ENCODE peak calls at places on chromosomes 2 and 18, in four cellular contexts. K is astrocyte, Z is IMR-90, A is Peyer's patch. Q is an unnamed sample. For H3K9me3, the result is how much of the 10 kb centered on the place peaks cover.

GRCh38 chr2:237244976-237245646 is 159.4 kb downstream of the COPS8 start:
- DNase-seq in K (peak), Z (peak), A (no peak), Q (no peak)

GRCh38 chr18:48946329-48946835 is 4.4 kb downstream of the SMAD7 start:
- DNase-seq in K (peak), Z (peak), A (no peak), Q (no peak)

GRCh38 chr2:198325359-198325758 is 521.0 kb downstream of the PLCL1 start:
- DNase-seq in K (no peak), Z (no peak), A (no peak), Q (no peak)

GRCh38 chr2:100606740-100607343 is 44.0 kb downstream of the PDCL3 start:
- DNase-seq in K (peak), Z (peak), A (no peak), Q (no peak)

GRCh38 chr2:26724784-26725515 is 32.4 kb downstream of the KCNK3 start:
- DNase-seq in K (no peak), Z (no peak), A (no peak), Q (no peak)

GRCh38 chr2:160613466-160614153 is 120.0 kb upstream of the RBMS1 start:
- DNase-seq in K (peak), Z (peak), A (no peak), Q (no peak)

GRCh38 chr2:24925815-24926214 is 5.8 kb upstream of the ADCY3 start:
- DNase-seq in K (no peak), Z (no peak), A (no peak), Q (no peak)

GRCh38 chr2:29397743-29398142 is 282.5 kb downstream of the CLIP4 start:
- DNase-seq in K (no peak), Z (no peak), A (no peak), Q (no peak)

GRCh38 chr2:241767464-241768250 is 9.0 kb upstream of the GAL3ST2 start:
- DNase-seq in K (no peak), Z (no peak), A (no peak), Q (no peak)

GRCh38 chr2:127605691-127606277 is 40.2 kb upstream of the GPR17 start:
- DNase-seq in K (no peak), Z (no peak), A (no peak), Q (peak)
- H3K9me3 ChIP-seq in K (under half), Z (under half), A (under half), Q (under half)

GRCh38 chr2:111975053-111975552 is 76.7 kb downstream of the MERTK start:
- DNase-seq in K (peak), Z (peak), A (no peak), Q (no peak)
- H3K27ac ChIP-seq in K (no peak), Z (no peak), A (peak), Q (no peak)

GRCh38 chr2:60976875-60977561 is 40.5 kb upstream of the PEX13 start:
- DNase-seq in K (no peak), Z (no peak), A (no peak), Q (no peak)

GRCh38 chr2:60973705-60974104 is 43.8 kb upstream of the PEX13 start:
- DNase-seq in K (no peak), Z (no peak), A (no peak), Q (no peak)

GRCh38 chr2:60976271-60976670 is 41.2 kb upstream of the PEX13 start:
- DNase-seq in K (no peak), Z (no peak), A (no peak), Q (peak)

GRCh38 chr2:60972889-60973656 is 44.4 kb upstream of the PEX13 start:
- DNase-seq in K (no peak), Z (no peak), A (no peak), Q (no peak)

DNA sequence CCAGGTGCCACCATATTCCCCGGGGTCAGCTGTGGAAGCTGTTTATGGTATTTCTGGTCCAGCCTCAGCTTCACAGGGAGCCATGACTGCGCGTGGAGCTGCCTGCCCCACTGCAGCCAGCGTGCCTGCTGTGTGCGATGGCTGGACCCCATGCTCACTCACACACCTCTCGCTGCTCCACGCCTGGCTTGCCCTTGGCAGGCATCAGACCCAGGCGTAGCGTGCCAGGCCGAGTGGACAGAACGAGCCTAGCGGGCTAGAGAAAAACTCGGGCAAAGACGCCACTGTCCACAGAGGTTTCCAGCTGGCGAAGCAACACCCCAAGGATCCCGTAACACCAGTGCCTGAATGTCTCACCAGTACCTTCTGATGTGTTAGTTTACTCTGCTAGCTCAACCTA is 42.9 kb upstream of the PEX13 start:
- DNase-seq in K (no peak), Z (no peak), A (no peak), Q (no peak)
- H3K4me3 ChIP-seq in K (no peak), Z (no peak), A (no peak), Q (no peak)

GRCh38 chr2:34627003-34627402 is 1027.9 kb upstream of the FAM98A start:
- DNase-seq in K (no peak), Z (no peak), A (no peak), Q (no peak)
- H3K9me3 ChIP-seq in K (under half), Z (under half), A (under half), Q (under half)

GRCh38 chr2:205772983-205773382 is 90.7 kb downstream of the NRP2 start:
- DNase-seq in K (no peak), Z (no peak), A (no peak), Q (no peak)

GRCh38 chr2:205770557-205770956 is 88.3 kb downstream of the NRP2 start:
- DNase-seq in K (no peak), Z (peak), A (no peak), Q (no peak)

GRCh38 chr2:205771063-205771462 is 88.8 kb downstream of the NRP2 start:
- DNase-seq in K (peak), Z (peak), A (no peak), Q (no peak)

GRCh38 chr2:205769879-205770278 is 87.6 kb downstream of the NRP2 start:
- DNase-seq in K (peak), Z (peak), A (no peak), Q (no peak)

GRCh38 chr2:205771666-205772065 is 89.4 kb downstream of the NRP2 start:
- DNase-seq in K (no peak), Z (no peak), A (no peak), Q (no peak)
- H3K27ac ChIP-seq in K (no peak), Z (peak), A (peak), Q (no peak)

GRCh38 chr18:50159654-50160046 is 35.3 kb downstream of the MYO5B start:
- DNase-seq in K (no peak), Z (no peak), A (no peak), Q (no peak)
- H3K4me3 ChIP-seq in K (no peak), Z (no peak), A (no peak), Q (no peak)

DNA sequence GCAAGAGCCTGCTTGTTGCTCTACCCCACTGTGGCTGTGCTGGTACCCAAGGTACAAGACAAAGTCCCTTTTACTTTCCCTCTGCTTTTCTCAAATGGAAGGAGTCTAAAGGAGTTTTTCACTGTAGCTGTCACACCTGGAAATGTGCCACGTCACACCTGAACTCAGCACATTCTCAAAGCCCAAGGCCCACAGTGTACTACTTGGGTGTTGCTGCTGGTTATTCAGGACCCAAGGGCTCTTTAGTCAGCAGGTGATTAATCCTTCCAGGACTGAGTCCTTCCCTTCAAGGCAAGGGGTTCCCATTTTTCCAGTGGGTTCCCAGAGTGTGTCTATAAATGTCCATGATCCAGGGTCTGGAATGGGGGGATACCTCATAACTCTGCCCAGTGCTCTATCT is 63.2 kb upstream of the STK39 start:
- DNase-seq in K (no peak), Z (no peak), A (no peak), Q (no peak)
- H3K9me3 ChIP-seq in K (under half), Z (under half), A (under half), Q (under half)

GRCh38 chr2:15092691-15093090 is 460.2 kb downstream of the LRATD1 start:
- DNase-seq in K (peak), Z (peak), A (no peak), Q (no peak)

GRCh38 chr2:15092166-15092565 is 459.6 kb downstream of the LRATD1 start:
- DNase-seq in K (peak), Z (no peak), A (no peak), Q (no peak)

GRCh38 chr2:15096873-15097272 is 464.3 kb downstream of the NBAS start:
- DNase-seq in K (peak), Z (no peak), A (no peak), Q (no peak)

DNA sequence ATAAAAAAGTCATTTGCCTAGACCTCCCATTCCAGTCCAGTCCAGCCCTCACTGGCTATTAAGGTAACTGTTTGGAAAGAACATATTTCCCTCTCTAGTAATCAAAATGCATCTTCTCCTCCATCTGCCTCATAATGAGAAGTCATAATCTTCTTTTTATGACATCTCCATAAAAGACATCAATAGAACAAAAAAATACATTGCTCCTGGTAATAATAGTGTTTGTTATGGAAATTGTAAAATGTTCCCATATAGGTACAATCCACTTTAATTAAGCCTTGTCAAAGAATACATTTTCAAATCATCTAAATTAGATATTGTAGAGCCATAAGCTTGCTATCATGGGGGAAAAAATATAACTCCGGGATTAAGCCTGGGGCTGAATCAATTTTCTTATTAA is 461.6 kb downstream of the LRATD1 start:
- DNase-seq in K (no peak), Z (no peak), A (no peak), Q (no peak)
- H3K27ac ChIP-seq in K (no peak), Z (no peak), A (no peak), Q (no peak)

GRCh38 chr2:17757321-17757720 is 3.4 kb downstream of the GEN1 start:
- DNase-seq in K (peak), Z (peak), A (no peak), Q (no peak)

GRCh38 chr2:17754773-17755425 is 961 bp downstream of the GEN1 start:
- DNase-seq in K (no peak), Z (no peak), A (no peak), Q (no peak)

GRCh38 chr2:17758123-17758522 is 4.2 kb downstream of the GEN1 start:
- DNase-seq in K (no peak), Z (no peak), A (no peak), Q (no peak)

GRCh38 chr2:17753803-17754663 is at the start of the genes GEN1 and SMC6:
- DNase-seq in K (peak), Z (peak), A (peak), Q (peak)

GRCh38 chr2:17756629-17757028 is 2.7 kb downstream of the GEN1 start:
- DNase-seq in K (peak), Z (peak), A (no peak), Q (no peak)
- H3K4me3 ChIP-seq in K (no peak), Z (no peak), A (no peak), Q (no peak)

Q was measured in WERI-Rb-1.